ENCODE peak calls at places on chromosomes 3 and 15, in eight cellular contexts. L is SK-N-DZ; Z is breast epithelium; I is endothelial cell; G is natural killer cell; T is fibroblast of the conjunctiva; O is fibroblast of mammary gland; S is activated CD4-positive, alpha-beta T cell treated with anti-CD3 and anti-CD28 coated beads, Interleukin-2, amount 50 U/mL, for 1 hour. B is an unnamed sample.

GRCh38 chr15:57079446-57079845 is 161.0 kb downstream of the TCF12 start:
- DNase-seq in L (no peak), Z (no peak), I (no peak), G (no peak), T (no peak), O (no peak), S (no peak), B (no peak)

GRCh38 chr3:187473778-187474406 is 105.7 kb downstream of the RTP4 start:
- DNase-seq in L (no peak), Z (no peak), I (no peak), G (no peak), T (no peak), O (peak; percentile 34), S (no peak), B (no peak)

GRCh38 chr3:125359700-125360099 is 15.4 kb downstream of the ZNF148 start:
- DNase-seq in L (no peak), Z (no peak), I (no peak), G (no peak), T (no peak), O (no peak), S (no peak), B (no peak)

GRCh38 chr3:116836286-116836685 is 126.7 kb downstream of the TUSC7 start:
- DNase-seq in L (no peak), Z (no peak), I (no peak), G (no peak), T (no peak), O (peak; percentile 58), S (no peak), B (no peak)

GRCh38 chr3:58288011-58288728 is 17.9 kb upstream of the RPP14 start:
- DNase-seq in L (no peak), Z (no peak), I (no peak), G (no peak), T (no peak), O (no peak), S (no peak), B (no peak)

GRCh38 chr15:89360294-89360971 is 25.8 kb upstream of the POLG start:
- DNase-seq in L (peak; percentile 60), Z (no peak), I (no peak), G (no peak), T (no peak), O (no peak), S (no peak), B (no peak)

GRCh38 chr3:140292154-140292553 is 357.2 kb downstream of the CLSTN2 start:
- DNase-seq in L (no peak), Z (no peak), I (no peak), G (no peak), T (peak; percentile 5), O (peak; percentile 96), S (no peak), B (no peak)

GRCh38 chr3:5013021-5013906 is 34.0 kb downstream of the BHLHE40 start:
- DNase-seq in L (no peak), Z (no peak), I (no peak), G (no peak), T (no peak), O (peak; percentile 38), S (no peak), B (no peak)

GRCh38 chr15:58165661-58166060 is 27.5 kb downstream of the AQP9 start:
- DNase-seq in L (no peak), Z (no peak), I (no peak), G (no peak), T (peak; percentile 18), O (peak; percentile 43), S (no peak), B (no peak)

GRCh38 chr3:124492824-124493223 is 237.4 kb upstream of the UMPS start:
- DNase-seq in L (peak; percentile 13), Z (peak; percentile 69), I (peak; percentile 43), G (no peak), T (no peak), O (peak; percentile 32), S (no peak), B (peak; percentile 69)

GRCh38 chr15:40054746-40055575 is 16.0 kb upstream of the SRP14 start:
- DNase-seq in L (peak; percentile 44), Z (no peak), I (no peak), G (no peak), T (no peak), O (peak; percentile 30), S (no peak), B (no peak)

GRCh38 chr15:83275412-83275811 is 9.1 kb downstream of the BNC1 start:
- DNase-seq in L (no peak), Z (no peak), I (no peak), G (no peak), T (no peak), O (peak; percentile 36), S (no peak), B (no peak)

GRCh38 chr3:142779591-142779990 is 55.8 kb downstream of the TRPC1 start:
- DNase-seq in L (no peak), Z (no peak), I (no peak), G (no peak), T (no peak), O (peak; percentile 49), S (no peak), B (no peak)

GRCh38 chr3:188133219-188133618 is 20.7 kb upstream of the LPP start:
- DNase-seq in L (no peak), Z (no peak), I (no peak), G (no peak), T (no peak), O (peak; percentile 98), S (no peak), B (no peak)

GRCh38 chr15:100281096-100281917 is 60.5 kb downstream of the ADAMTS17 start:
- DNase-seq in L (no peak), Z (no peak), I (no peak), G (no peak), T (no peak), O (no peak), S (no peak), B (no peak)

B was measured in caudate nucleus.